ENCODE peak calls at places on chromosomes 13 and 19, in seven cellular contexts. E is H9, R is mesendoderm, X is IMR-90, Z is neuronal stem cell, K is trophoblast cell, W is mesenchymal stem cell. U is an unnamed sample.

GRCh38 chr19:18634612-18635290 is 2.1 kb upstream of the KLHL26 start:
- DNase-seq in E (no peak), R (no peak), X (peak; percentile 37), Z (no peak), K (no peak), W (no peak), U (no peak)

GRCh38 chr19:42251572-42251990 is 3.3 kb downstream of the ERF start:
- DNase-seq in E (no peak), R (no peak), X (no peak), Z (no peak), K (no peak), W (no peak), U (no peak)

GRCh38 chr13:43411741-43412140 is 375.0 kb downstream of the ENOX1 start:
- DNase-seq in E (no peak), R (no peak), X (peak; percentile 23), Z (no peak), K (no peak), W (no peak), U (no peak)

GRCh38 chr13:44451651-44452050 is 78.0 kb downstream of the SERP2 start:
- DNase-seq in E (no peak), R (no peak), X (no peak), Z (no peak), K (no peak), W (no peak), U (no peak)

GRCh38 chr19:883661-884211 is 9.3 kb downstream of the MED16 start:
- DNase-seq in E (peak; percentile 66), R (peak; percentile 82), X (no peak), Z (no peak), K (peak; percentile 100), W (no peak), U (no peak)

GRCh38 chr13:24870380-24870760 is 106.4 kb downstream of the RNF17 start:
- DNase-seq in E (no peak), R (no peak), X (no peak), Z (no peak), K (peak; percentile 68), W (no peak), U (no peak)

GRCh38 chr19:48513289-48514122 is 1.9 kb upstream of the LMTK3 start:
- DNase-seq in E (peak; percentile 94), R (peak; percentile 93), X (peak; percentile 64), Z (no peak), K (peak; percentile 66), W (peak; percentile 71), U (peak; percentile 87)

GRCh38 chr13:48318014-48318713 is 14.6 kb downstream of the RB1 start:
- DNase-seq in E (no peak), R (no peak), X (no peak), Z (no peak), K (peak; percentile 4), W (no peak), U (no peak)

GRCh38 chr13:72963762-72964161 is 95.0 kb upstream of the KLF5 start:
- DNase-seq in E (no peak), R (no peak), X (no peak), Z (no peak), K (no peak), W (no peak), U (no peak)

GRCh38 chr13:37058801-37059135 is 720 bp downstream of the SUPT20H start:
- DNase-seq in E (peak; percentile 27), R (no peak), X (no peak), Z (no peak), K (no peak), W (no peak), U (no peak)

GRCh38 chr19:2540646-2541454 is 64.9 kb downstream of the GADD45B start:
- DNase-seq in E (peak; percentile 99), R (peak; percentile 100), X (peak; percentile 97), Z (peak; percentile 93), K (peak; percentile 99), W (peak; percentile 98), U (peak; percentile 90)

GRCh38 chr19:38769635-38770211 is 3.6 kb downstream of the LGALS7 start:
- DNase-seq in E (peak; percentile 85), R (peak; percentile 73), X (peak; percentile 38), Z (no peak), K (peak; percentile 84), W (peak; percentile 24), U (no peak)

GRCh38 chr13:110965038-110965754 is 50.3 kb upstream of the ANKRD10 start:
- DNase-seq in E (no peak), R (no peak), X (peak; percentile 89), Z (no peak), K (peak; percentile 93), W (peak; percentile 73), U (no peak)

GRCh38 chr19:2554856-2555255 is 78.9 kb downstream of the GADD45B start:
- DNase-seq in E (no peak), R (no peak), X (peak; percentile 23), Z (no peak), K (peak; percentile 70), W (no peak), U (no peak)

GRCh38 chr13:46124531-46124966 is 19.7 kb upstream of the CPB2 start:
- DNase-seq in E (no peak), R (no peak), X (no peak), Z (no peak), K (no peak), W (no peak), U (no peak)

GRCh38 chr19:32595491-32595890 is 14.5 kb downstream of the PDCD5 start:
- DNase-seq in E (no peak), R (no peak), X (no peak), Z (no peak), K (no peak), W (no peak), U (no peak)

GRCh38 chr19:32830231-32831014 is 39.1 kb downstream of the SLC7A9 start:
- DNase-seq in E (no peak), R (no peak), X (peak; percentile 55), Z (no peak), K (peak; percentile 75), W (peak; percentile 66), U (no peak)

GRCh38 chr19:17673937-17674799 is 14.0 kb downstream of the UNC13A start:
- DNase-seq in E (no peak), R (no peak), X (no peak), Z (no peak), K (no peak), W (no peak), U (no peak)

GRCh38 chr19:3532154-3533019 is 6.6 kb upstream of the TEKTIP1 start:
- DNase-seq in E (no peak), R (no peak), X (no peak), Z (no peak), K (no peak), W (no peak), U (no peak)

DNA sequence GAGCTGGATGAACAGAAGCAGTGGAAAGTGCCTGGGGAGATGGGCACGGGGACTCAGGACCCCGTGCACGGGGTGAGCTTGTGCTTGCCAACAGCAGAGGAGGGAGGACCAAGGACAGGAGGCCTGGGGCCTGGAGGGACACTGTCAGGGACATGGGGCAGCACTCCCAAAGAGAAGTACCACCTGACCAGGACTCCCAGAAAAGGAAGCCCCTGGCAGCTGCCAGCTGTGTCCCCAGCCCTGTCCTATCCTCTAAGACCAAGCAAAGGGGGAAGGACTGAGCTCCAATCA is 151.2 kb upstream of the TSHZ3 start:
- DNase-seq in E (no peak), R (no peak), X (no peak), Z (no peak), K (no peak), W (no peak), U (no peak)
- H2BK5ac ChIP-seq in E (no peak overlapping the region), R (no peak overlapping the region), X (no peak overlapping the region), Z (no peak overlapping the region), K (no peak overlapping the region), W (no peak overlapping the region), U (peak overlapping the region; percentile 46)

GRCh38 chr19:45191324-45191845 is 12.8 kb downstream of the BLOC1S3 start:
- DNase-seq in E (no peak), R (no peak), X (no peak), Z (no peak), K (no peak), W (no peak), U (no peak)
- H2BK5ac ChIP-seq in E (no peak overlapping the region), R (no peak overlapping the region), X (no peak overlapping the region), Z (no peak overlapping the region), K (no peak overlapping the region), W (no peak overlapping the region), U (no peak overlapping the region)

GRCh38 chr13:51243227-51243626 is 21.0 kb downstream of the FAM124A start:
- DNase-seq in E (no peak), R (peak; percentile 53), X (no peak), Z (no peak), K (no peak), W (no peak), U (peak; percentile 51)

GRCh38 chr13:51246005-51246404 is 23.8 kb downstream of the FAM124A start:
- DNase-seq in E (no peak), R (no peak), X (no peak), Z (no peak), K (no peak), W (no peak), U (no peak)

GRCh38 chr13:51243832-51244231 is 21.6 kb downstream of the FAM124A start:
- DNase-seq in E (peak; percentile 96), R (peak; percentile 46), X (no peak), Z (no peak), K (no peak), W (no peak), U (peak; percentile 72)

GRCh38 chr13:51245583-51245982 is 23.4 kb downstream of the FAM124A start:
- DNase-seq in E (no peak), R (no peak), X (no peak), Z (no peak), K (no peak), W (no peak), U (peak; percentile 10)

DNA sequence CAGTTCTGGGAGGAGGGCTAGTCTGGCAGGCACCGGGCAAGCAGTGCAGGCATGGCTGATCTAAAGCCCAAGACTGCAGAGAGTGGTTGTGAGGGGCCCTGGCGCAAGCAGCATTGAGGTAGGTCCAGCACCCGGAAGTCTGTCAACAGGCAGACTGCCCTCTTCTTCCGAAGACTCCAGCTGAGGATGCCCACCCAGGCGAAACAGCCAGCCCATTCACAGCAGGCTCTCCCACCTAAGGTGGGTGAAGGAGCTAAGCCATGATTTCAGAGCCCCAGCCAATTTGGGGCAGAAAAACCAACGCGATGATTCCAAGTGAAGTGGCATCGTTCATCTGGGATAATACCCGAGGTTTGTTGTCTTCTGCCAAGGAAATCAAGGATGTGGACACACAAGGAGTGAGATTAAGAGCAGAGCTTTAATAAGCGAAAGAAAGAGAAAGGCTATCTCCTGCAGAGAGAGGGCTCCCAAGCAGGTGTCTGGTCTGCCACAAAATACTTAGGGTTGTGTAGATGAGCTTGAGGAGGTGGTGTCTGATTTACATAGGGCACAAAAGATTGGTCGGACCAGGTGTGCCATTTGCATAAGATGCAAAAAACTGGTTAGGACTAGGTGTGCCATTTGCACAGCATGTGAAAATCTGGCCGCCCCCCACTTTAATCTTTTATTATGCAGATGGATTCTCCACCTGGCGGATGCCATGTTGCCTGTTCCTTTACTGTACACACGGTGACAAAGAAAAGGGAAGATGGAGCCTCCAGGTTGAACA is 22.6 kb downstream of the FAM124A start:
- DNase-seq in E (peak; percentile 65), R (peak; percentile 38), X (no peak), Z (no peak), K (no peak), W (no peak), U (peak; percentile 56)
- H2BK5ac ChIP-seq in E (peak overlapping the region; percentile 82), R (no peak overlapping the region), X (no peak overlapping the region), Z (no peak overlapping the region), K (no peak overlapping the region), W (no peak overlapping the region), U (peak overlapping the region; percentile 90)

DNA sequence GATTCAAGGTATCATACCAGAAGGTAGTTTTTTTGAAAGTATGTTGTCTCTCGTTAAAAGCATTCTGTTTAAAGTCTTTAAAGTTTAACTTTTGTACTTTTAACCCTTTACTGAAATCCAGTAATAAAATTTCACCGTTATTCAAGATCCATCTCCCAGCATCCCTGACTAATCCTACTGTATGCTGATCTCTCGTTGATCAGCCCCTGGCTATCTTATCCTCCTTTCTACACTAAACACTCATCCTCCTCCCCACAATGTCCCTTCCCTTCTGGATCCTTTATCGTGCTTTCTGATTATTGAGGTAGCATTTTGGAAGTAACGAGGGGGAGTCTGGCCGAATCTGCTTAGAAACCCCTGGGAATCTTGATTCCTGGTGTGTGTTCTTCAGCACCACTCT is 1.3 kb downstream of the TPP2 start:
- DNase-seq in E (no peak), R (peak; percentile 30), X (peak; percentile 6), Z (no peak), K (no peak), W (peak; percentile 15), U (no peak)
- H2BK5ac ChIP-seq in E (no peak overlapping the region), R (no peak overlapping the region), X (peak overlapping the region; percentile 52), Z (no peak overlapping the region), K (no peak overlapping the region), W (no peak overlapping the region), U (no peak overlapping the region)